ENCODE peak calls at places on chromosomes 13 and 19, in six cellular contexts. G is CD8-positive, alpha-beta T cell; M is heart left ventricle; P is fibroblast of lung; O is astrocyte; V is thoracic aorta. B is an unnamed sample.

GRCh38 chr13:24875566-24875965 is 111.6 kb downstream of the RNF17 start:
- DNase-seq in G (no peak), V (no peak), O (no peak), P (no peak), M (no peak), B (no peak)

GRCh38 chr19:1860133-1860775 is 3.1 kb downstream of the KLF16 start:
- DNase-seq in G (no peak), M (peak), O (peak), V (no peak), P (peak), B (no peak)

GRCh38 chr13:111202745-111203144 is 87.6 kb downstream of the ARHGEF7 start:
- DNase-seq in O (peak), M (peak), G (no peak), P (peak), V (no peak), B (no peak)

GRCh38 chr13:77521595-77522367 is 13.7 kb upstream of the SCEL start:
- DNase-seq in P (peak), V (no peak), G (no peak), O (peak), M (no peak), B (no peak)

GRCh38 chr19:45791744-45792481 is 732 bp downstream of the DMWD start:
- DNase-seq in V (no peak), M (no peak), O (no peak), P (no peak), G (no peak), B (no peak)

GRCh38 chr19:18898081-18898532 is 2.1 kb upstream of the CERS1 start:
- DNase-seq in P (peak), M (no peak), O (no peak), V (no peak), G (no peak), B (no peak)

GRCh38 chr19:58473775-58474174 is 2.4 kb upstream of the ZNF446 start:
- DNase-seq in O (no peak), G (no peak), V (no peak), P (no peak), M (no peak), B (no peak)

GRCh38 chr13:81480634-81481033 is 1139.7 kb upstream of the SPRY2 start:
- DNase-seq in O (no peak), P (no peak), V (no peak), G (no peak), M (no peak), B (no peak)

GRCh38 chr13:114101831-114102520 is 30.4 kb downstream of the RASA3 start:
- DNase-seq in O (no peak), G (no peak), V (no peak), M (no peak), P (peak), B (no peak)

GRCh38 chr19:1213391-1214286 is 8.1 kb downstream of the STK11 start:
- DNase-seq in V (no peak), G (no peak), M (peak), O (peak), P (peak), B (peak)

GRCh38 chr19:7366701-7367420 is 18.1 kb downstream of the ARHGEF18 start:
- DNase-seq in P (peak), M (no peak), V (no peak), O (peak), G (no peak), B (no peak)

GRCh38 chr19:33292595-33293254 is 9.6 kb downstream of the CEBPA start:
- DNase-seq in V (no peak), M (no peak), O (no peak), G (no peak), P (no peak), B (no peak)

GRCh38 chr13:33728271-33729037 is 89.5 kb upstream of the RFC3 start:
- DNase-seq in O (no peak), G (no peak), V (no peak), M (peak), P (no peak), B (peak)

GRCh38 chr13:39787086-39787487 is 131.6 kb downstream of the COG6 start:
- DNase-seq in M (peak), O (peak), G (no peak), V (no peak), P (peak), B (no peak)

GRCh38 chr19:3367572-3368440 is 1.4 kb downstream of the NFIC start:
- DNase-seq in V (no peak), O (no peak), G (no peak), M (no peak), P (no peak), B (no peak)

GRCh38 chr13:20993661-20994440 is 67.5 kb downstream of the LATS2 start:
- DNase-seq in M (no peak), P (peak), G (no peak), O (peak), V (no peak), B (no peak)

GRCh38 chr13:27406178-27406939 is 18.1 kb upstream of the GTF3A start:
- DNase-seq in P (peak), O (peak), V (no peak), M (no peak), G (peak), B (no peak)

GRCh38 chr19:43306097-43306496 is 36.8 kb upstream of the PSG9 start:
- DNase-seq in P (no peak), V (no peak), M (no peak), G (no peak), O (no peak), B (no peak)

GRCh38 chr19:42281175-42282035 is 12.4 kb downstream of the CIC start:
- DNase-seq in G (no peak), O (peak), V (no peak), M (peak), P (peak), B (peak)

GRCh38 chr19:40507892-40508291 is 41.1 kb downstream of the SPTBN4 start:
- DNase-seq in M (no peak), V (no peak), O (no peak), G (no peak), P (no peak), B (no peak)

GRCh38 chr19:38543807-38544568 is 73.8 kb downstream of the MAP4K1 start:
- DNase-seq in O (peak), G (no peak), M (peak), V (peak), P (peak), B (peak)

GRCh38 chr19:55441692-55442321 is 1.3 kb downstream of the SHISA7 start:
- DNase-seq in V (no peak), P (no peak), M (no peak), G (no peak), O (no peak), B (no peak)

GRCh38 chr19:20339444-20339843 is 172.4 kb downstream of the ZNF486 start:
- DNase-seq in M (no peak), P (no peak), V (no peak), G (no peak), O (no peak), B (no peak)

GRCh38 chr19:14114854-14115253 is 2.7 kb downstream of the PRKACA start:
- DNase-seq in G (no peak), V (no peak), M (peak), P (no peak), O (no peak), B (peak)
- H3K27ac ChIP-seq in G (no peak), V (peak), M (peak), P (no peak), O (no peak), B (peak)

DNA sequence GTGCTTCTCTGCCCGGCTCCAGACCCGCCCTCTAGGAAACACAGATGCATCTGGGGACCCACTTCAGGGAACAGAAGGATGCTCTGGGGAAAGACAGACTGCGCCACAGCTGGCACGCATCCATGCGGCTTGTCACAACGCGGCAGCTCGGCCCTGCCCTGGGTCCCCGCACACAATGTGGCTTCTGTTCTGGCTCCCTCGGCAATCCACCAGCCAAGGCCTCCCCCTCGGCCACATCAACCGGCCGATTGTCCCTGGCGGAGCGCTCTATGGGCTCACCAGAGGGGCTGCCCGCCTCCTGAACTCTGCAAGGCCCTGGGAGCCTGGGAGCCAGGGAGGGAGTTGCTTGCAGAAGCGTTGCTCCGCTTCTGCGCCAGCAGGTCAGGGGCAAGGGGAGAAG is 38.1 kb downstream of the MLLT1 start:
- DNase-seq in P (no peak), V (no peak), M (no peak), G (no peak), O (no peak), B (peak)
- H3K27ac ChIP-seq in P (no peak), V (no peak), M (no peak), G (no peak), O (no peak), B (peak)

DNA sequence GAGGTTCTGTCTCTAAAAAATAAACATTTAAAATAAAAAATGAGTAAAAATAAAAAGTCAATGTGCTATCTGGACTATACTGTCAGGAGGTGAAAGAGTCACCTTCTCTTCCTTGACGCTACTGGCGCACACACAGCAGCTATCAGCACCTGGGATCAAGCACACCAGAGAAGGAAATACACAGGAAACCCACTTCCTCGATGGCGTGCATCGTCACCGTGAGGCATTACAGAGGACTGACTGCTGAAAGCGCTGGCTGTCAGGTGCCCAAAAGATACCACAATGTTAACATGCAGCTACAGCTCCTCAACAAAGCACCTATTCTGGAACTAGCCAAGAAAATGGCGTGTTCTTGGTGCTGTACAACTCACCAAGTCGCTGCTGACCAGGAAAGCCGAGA is 6.1 kb downstream of the SLC35E1 start:
- DNase-seq in M (no peak), G (peak), P (no peak), V (no peak), O (no peak), B (no peak)
- H3K27ac ChIP-seq in M (peak), G (peak), P (no peak), V (no peak), O (no peak), B (no peak)

DNA sequence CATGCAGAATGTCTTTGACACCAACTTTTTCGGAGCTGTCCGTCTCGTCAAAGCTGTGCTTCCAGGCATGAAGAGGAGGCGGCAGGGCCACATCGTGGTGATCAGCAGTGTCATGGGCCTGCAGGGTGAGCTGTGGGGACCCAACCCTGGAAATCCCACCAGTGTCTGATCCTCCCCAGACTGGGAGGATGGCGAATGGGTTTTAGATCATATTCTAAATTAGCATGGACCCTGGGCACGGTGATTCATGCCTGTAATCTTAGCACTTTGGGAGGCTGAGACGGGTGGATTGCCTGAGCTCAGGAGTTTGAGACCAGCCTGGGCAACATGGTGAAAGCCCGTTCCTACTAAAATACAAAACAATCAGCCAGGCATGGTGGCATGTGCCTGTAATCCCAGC is 5.5 kb downstream of the RDH8 start:
- DNase-seq in G (no peak), P (no peak), O (no peak), M (no peak), V (no peak), B (no peak)
- H3K27ac ChIP-seq in G (no peak), P (peak), O (peak), M (no peak), V (no peak), B (no peak)